ENCODE peak calls at places on chromosomes 5 and 9, in eight cellular contexts. T, K, D, Q, H, M, S and G are unnamed samples.

GRCh38 chr5:32443541-32444190 is 874 bp downstream of the ZFR start:
- DNase-seq in T (peak), K (peak), D (peak), Q (peak), H (peak), M (peak), S (peak), G (peak)

GRCh38 chr5:52789378-52789777 is 1.7 kb downstream of the ITGA1 start:
- DNase-seq in T (no peak), K (no peak), D (no peak), Q (no peak), H (no peak), M (no peak), S (no peak), G (no peak)

GRCh38 chr5:174903333-174903732 is 179.0 kb downstream of the MSX2 start:
- DNase-seq in T (no peak), K (no peak), D (no peak), Q (no peak), H (no peak), M (no peak), S (no peak), G (no peak)

GRCh38 chr9:136055715-136056545 is 39.2 kb downstream of the NACC2 start:
- DNase-seq in T (no peak), K (no peak), D (no peak), Q (no peak), H (no peak), M (no peak), S (no peak), G (no peak)

GRCh38 chr5:56167522-56167921 is 65.6 kb downstream of the ANKRD55 start:
- DNase-seq in T (no peak), K (no peak), D (no peak), Q (no peak), H (no peak), M (no peak), S (no peak), G (no peak)

GRCh38 chr5:157025093-157025698 is 33.7 kb downstream of the HAVCR1 start:
- DNase-seq in T (no peak), K (peak), D (no peak), Q (no peak), H (no peak), M (no peak), S (no peak), G (no peak)

GRCh38 chr9:76415154-76415553 is 20.9 kb upstream of the RFK start:
- DNase-seq in T (no peak), K (no peak), D (no peak), Q (no peak), H (no peak), M (no peak), S (no peak), G (no peak)

GRCh38 chr5:149551227-149552037 is at the start of gene CSNK1A1:
- DNase-seq in T (peak), K (peak), D (peak), Q (peak), H (peak), M (peak), S (peak), G (peak)

GRCh38 chr5:98543490-98543889 is 230.0 kb upstream of the RGMB start:
- DNase-seq in T (no peak), K (no peak), D (no peak), Q (no peak), H (no peak), M (no peak), S (no peak), G (no peak)

GRCh38 chr5:56711191-56711590 is 104.2 kb upstream of the MAP3K1 start:
- DNase-seq in T (no peak), K (peak), D (peak), Q (no peak), H (no peak), M (no peak), S (no peak), G (no peak)

GRCh38 chr5:2038337-2039179 is 155.8 kb upstream of the IRX4 start:
- DNase-seq in T (peak), K (peak), D (peak), Q (peak), H (peak), M (peak), S (peak), G (peak)

GRCh38 chr5:43000198-43000840 is 39.8 kb downstream of the ANXA2R start:
- DNase-seq in T (no peak), K (no peak), D (peak), Q (no peak), H (peak), M (no peak), S (peak), G (no peak)

GRCh38 chr5:181217805-181218065 is 5.3 kb upstream of the TRIM41 start:
- DNase-seq in T (no peak), K (peak), D (no peak), Q (peak), H (no peak), M (no peak), S (peak), G (no peak)

GRCh38 chr5:42767491-42768105 is 11.0 kb downstream of the CCDC152 start:
- DNase-seq in T (no peak), K (no peak), D (peak), Q (peak), H (no peak), M (no peak), S (no peak), G (no peak)

GRCh38 chr5:8905021-8905420 is 640.9 kb downstream of the SEMA5A start:
- DNase-seq in T (no peak), K (no peak), D (peak), Q (no peak), H (no peak), M (no peak), S (no peak), G (no peak)

GRCh38 chr5:2007437-2007905 is 124.7 kb upstream of the IRX4 start:
- DNase-seq in T (no peak), K (no peak), D (no peak), Q (no peak), H (no peak), M (peak), S (no peak), G (no peak)

GRCh38 chr5:177491429-177491945 is 5.9 kb downstream of the PDLIM7 start:
- DNase-seq in T (no peak), K (peak), D (peak), Q (no peak), H (no peak), M (peak), S (peak), G (no peak)

GRCh38 chr5:134957920-134958608 is 9.6 kb upstream of the CATSPER3 start:
- DNase-seq in T (no peak), K (no peak), D (no peak), Q (no peak), H (no peak), M (no peak), S (no peak), G (no peak)

GRCh38 chr5:95711501-95712346 is 19.4 kb upstream of the RHOBTB3 start:
- DNase-seq in T (no peak), K (no peak), D (no peak), Q (no peak), H (no peak), M (no peak), S (peak), G (no peak)